ENCODE peak calls at places on chromosomes 6 and 20, in five cellular contexts. H is mucosa of descending colon, U is AG09309, X is thyroid gland, E is hepatocyte. P is an unnamed sample.

GRCh38 chr6:69232506-69233194 is 564.2 kb downstream of the LMBRD1 start:
- DNase-seq in X (peak; percentile 54), E (peak; percentile 90), H (peak; percentile 76), U (no peak), P (peak; percentile 63)

GRCh38 chr6:18501313-18502013 is 114.3 kb downstream of the RNF144B start:
- DNase-seq in E (no peak), H (peak; percentile 26), X (no peak), U (peak; percentile 46), P (peak; percentile 33)

GRCh38 chr6:25560851-25561250 is 91.2 kb upstream of the SCGN start:
- DNase-seq in H (no peak), E (no peak), X (no peak), U (no peak), P (no peak)

GRCh38 chr6:142744836-142745235 is 200.1 kb downstream of the HIVEP2 start:
- DNase-seq in X (no peak), E (no peak), H (no peak), U (no peak), P (no peak)

GRCh38 chr20:25551413-25552210 is 33.7 kb downstream of the NINL start:
- DNase-seq in X (no peak), U (no peak), H (no peak), E (no peak), P (no peak)

GRCh38 chr6:166364480-166364879 is 18.3 kb downstream of the MPC1 start:
- DNase-seq in E (no peak), U (no peak), X (no peak), H (no peak), P (no peak)

GRCh38 chr6:30130887-30131862 is 4.8 kb upstream of the TRIM40 start:
- DNase-seq in X (peak; percentile 74), U (peak; percentile 62), E (peak; percentile 93), H (peak; percentile 81), P (peak; percentile 73)

GRCh38 chr6:125301435-125302391 is at the start of gene HDDC2:
- DNase-seq in E (peak; percentile 85), H (peak; percentile 68), U (no peak), X (peak; percentile 67), P (peak; percentile 75)

GRCh38 chr6:81614292-81614691 is 138.2 kb downstream of the TENT5A start:
- DNase-seq in U (no peak), X (no peak), H (peak; percentile 64), E (peak; percentile 58), P (peak; percentile 26)

GRCh38 chr20:6008254-6008653 is 45.6 kb downstream of the LRRN4 start:
- DNase-seq in H (peak; percentile 13), X (peak; percentile 82), E (peak; percentile 77), U (peak; percentile 87), P (peak; percentile 27)

GRCh38 chr20:64102647-64103354 is 4.6 kb downstream of the NPBWR2 start:
- DNase-seq in E (peak; percentile 37), H (no peak), U (no peak), X (peak; percentile 77), P (no peak)

GRCh38 chr6:101741474-101742171 is 348.1 kb downstream of the GRIK2 start:
- DNase-seq in E (no peak), H (no peak), X (no peak), U (no peak), P (no peak)

GRCh38 chr6:1869766-1870165 is 260.1 kb downstream of the FOXC1 start:
- DNase-seq in H (no peak), X (no peak), E (no peak), U (no peak), P (no peak)

GRCh38 chr20:3406481-3407425 is 716 bp downstream of the DNAAF9 start:
- DNase-seq in X (peak; percentile 19), U (peak; percentile 21), H (peak; percentile 31), E (peak; percentile 76), P (peak; percentile 21)

GRCh38 chr6:122184260-122184934 is 215.1 kb upstream of the HSF2 start:
- DNase-seq in X (no peak), E (peak; percentile 41), H (no peak), U (peak; percentile 4), P (no peak)

GRCh38 chr6:122178988-122179387 is 220.5 kb upstream of the HSF2 start:
- DNase-seq in U (no peak), E (no peak), X (no peak), H (no peak), P (no peak)

GRCh38 chr6:122180132-122180531 is 219.3 kb upstream of the HSF2 start:
- DNase-seq in X (no peak), H (no peak), E (peak; percentile 26), U (peak; percentile 3), P (no peak)
- TF ChIP-seq CTCF in X (no peak), H (no peak), E (peak; percentile 55), U (peak; percentile 54), P (no peak)

GRCh38 chr6:152957796-152958195 is 25.0 kb downstream of the FBXO5 start:
- DNase-seq in H (no peak), E (no peak), X (no peak), U (no peak), P (no peak)
- TF ChIP-seq CTCF in H (no peak), E (no peak), X (no peak), U (no peak), P (no peak)

GRCh38 chr6:44472250-44472945 is 84.9 kb downstream of the CDC5L start:
- DNase-seq in H (no peak), U (no peak), X (no peak), E (no peak), P (no peak)

GRCh38 chr6:44468835-44469234 is 81.3 kb downstream of the CDC5L start:
- DNase-seq in H (no peak), E (no peak), U (no peak), X (no peak), P (no peak)

GRCh38 chr6:44471271-44471981 is 83.9 kb downstream of the CDC5L start:
- DNase-seq in H (no peak), X (no peak), E (no peak), U (no peak), P (no peak)

GRCh38 chr6:44470746-44471145 is 83.2 kb downstream of the CDC5L start:
- DNase-seq in H (no peak), X (no peak), U (no peak), E (no peak), P (no peak)

GRCh38 chr6:44470106-44470446 is 82.6 kb downstream of the CDC5L start:
- DNase-seq in U (no peak), X (peak; percentile 72), E (no peak), H (no peak), P (no peak)
- TF ChIP-seq CTCF in U (no peak), X (no peak), E (no peak), H (no peak), P (peak; percentile 6)

DNA sequence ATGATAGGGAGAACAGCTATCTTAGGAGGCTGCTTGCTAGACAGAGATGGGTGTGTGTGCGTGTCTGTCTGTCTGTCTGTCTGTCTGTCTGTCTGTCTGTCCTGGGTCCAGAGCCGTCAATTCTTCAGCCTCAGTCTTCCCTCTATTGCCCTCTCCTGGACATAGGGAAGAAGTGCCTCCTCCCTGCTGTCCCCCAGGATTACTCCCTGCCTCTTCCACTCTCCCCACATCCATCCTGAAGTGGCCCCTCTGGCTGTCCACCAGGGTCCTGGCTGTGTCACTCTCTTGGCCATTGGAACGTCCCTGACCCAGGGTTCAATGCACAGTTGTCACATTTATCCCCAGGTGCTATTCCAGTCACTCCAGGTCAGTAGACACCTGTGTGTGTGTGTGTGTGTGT is 10.2 kb downstream of the TREML2 start:
- DNase-seq in E (no peak), X (no peak), H (no peak), U (no peak), P (no peak)
- TF ChIP-seq CTCF in E (no peak), X (no peak), H (no peak), U (no peak), P (no peak)

GRCh38 chr6:7820288-7820835 is 90.2 kb downstream of the TXNDC5 start:
- DNase-seq in H (no peak), X (no peak), E (no peak), U (no peak), P (no peak)

GRCh38 chr6:7818480-7819165 is 92.0 kb downstream of the TXNDC5 start:
- DNase-seq in U (no peak), H (no peak), X (no peak), E (no peak), P (no peak)

GRCh38 chr6:7823552-7823951 is 87.0 kb downstream of the TXNDC5 start:
- DNase-seq in E (no peak), X (no peak), U (no peak), H (no peak), P (no peak)

GRCh38 chr6:7819641-7820040 is 90.9 kb downstream of the TXNDC5 start:
- DNase-seq in E (no peak), U (peak; percentile 34), H (no peak), X (no peak), P (no peak)

GRCh38 chr6:7821426-7821825 is 89.2 kb downstream of the TXNDC5 start:
- DNase-seq in H (no peak), U (no peak), E (no peak), X (no peak), P (no peak)
- TF ChIP-seq CTCF in H (no peak), U (no peak), E (no peak), X (no peak), P (no peak)

DNA sequence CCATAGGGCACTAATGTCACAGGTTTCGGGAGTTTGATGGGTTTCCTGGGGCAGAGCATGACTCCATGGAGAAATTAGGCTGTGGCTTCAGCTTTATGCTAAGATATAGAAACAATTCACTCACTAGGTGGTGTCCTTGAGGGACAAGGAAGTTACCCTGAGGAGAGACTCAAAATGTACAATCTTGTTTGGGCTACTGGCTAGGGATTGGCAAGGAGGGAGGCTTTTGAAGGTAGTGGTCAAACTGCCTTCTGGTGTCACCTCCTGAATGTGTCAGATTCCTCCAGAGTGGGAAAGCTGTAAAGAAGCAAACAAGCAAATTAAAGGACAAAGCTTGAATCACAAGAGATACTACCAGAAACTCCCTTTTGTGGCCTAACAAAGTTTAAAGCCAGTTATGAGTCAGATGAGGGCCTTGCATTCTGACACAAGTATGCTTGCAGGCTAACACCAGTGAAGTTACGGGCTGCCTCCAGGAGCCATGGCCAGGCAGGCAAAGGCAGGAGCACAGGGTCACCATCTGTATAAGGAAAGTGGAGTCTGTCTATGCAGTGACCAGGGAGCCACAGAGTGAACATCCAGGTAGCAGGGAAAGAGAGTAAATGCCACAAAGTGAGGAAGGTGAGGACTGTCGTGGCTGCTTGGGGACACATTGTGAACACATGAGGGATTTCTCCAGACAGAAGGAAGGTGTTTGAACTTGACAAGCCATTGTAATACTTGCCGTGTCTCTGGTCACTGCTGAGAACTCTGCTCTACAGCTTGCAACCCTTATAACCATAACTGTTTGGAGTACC is 107.7 kb upstream of the DTNBP1 start:
- DNase-seq in H (no peak), X (no peak), E (peak; percentile 13), U (peak; percentile 11), P (no peak)
- TF ChIP-seq CTCF in H (no peak), X (no peak), E (no peak), U (no peak), P (no peak)

GRCh38 chr6:44172759-44173500 is 14.3 kb downstream of the CAPN11 start:
- DNase-seq in E (peak; percentile 85), H (peak; percentile 94), X (peak; percentile 93), U (no peak), P (peak; percentile 87)
- TF ChIP-seq CTCF in E (peak; percentile 84), H (peak; percentile 86), X (peak; percentile 91), U (peak; percentile 93), P (peak; percentile 88)

DNA sequence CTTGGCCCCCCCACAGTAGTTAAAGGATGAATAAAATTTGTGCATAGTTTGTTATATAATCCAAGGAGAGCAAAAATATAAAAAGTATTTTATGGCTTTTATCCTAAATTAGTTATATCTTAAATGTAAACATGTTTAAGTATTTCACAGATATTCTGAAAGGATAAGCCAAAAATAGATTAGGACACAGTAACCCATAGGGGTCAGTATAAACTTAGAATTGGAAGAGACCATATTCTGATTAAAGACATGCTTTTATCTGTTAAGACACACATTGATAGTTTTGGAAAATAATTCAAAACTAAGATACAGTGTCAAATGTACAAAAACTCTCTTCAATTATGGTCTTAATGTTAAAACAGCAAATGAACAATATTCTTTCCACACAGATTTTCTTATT is 4.5 kb upstream of the SERINC1 start:
- DNase-seq in E (no peak), X (no peak), U (no peak), H (no peak), P (no peak)
- TF ChIP-seq CTCF in E (peak; percentile 69), X (no peak), U (peak; percentile 31), H (no peak), P (peak; percentile 31)

P was measured in transverse colon.